ENCODE peak calls at places on chromosome 5, in seven cellular contexts. R, J, H, V, C, Z and D are unnamed samples.

GRCh38 chr5:43571237-43571636 is 14.4 kb upstream of the PAIP1 start:
- DNase-seq in V (no peak), R (no peak), H (no peak), J (no peak), C (no peak), Z (no peak), D (no peak)

GRCh38 chr5:172846677-172847076 is 12.6 kb downstream of the ERGIC1 start:
- DNase-seq in V (no peak), H (no peak), J (no peak), Z (no peak), C (no peak), R (no peak), D (no peak)

GRCh38 chr5:57442080-57442839 is 40.4 kb downstream of the ACTBL2 start:
- DNase-seq in R (no peak), V (peak), H (no peak), Z (peak), C (no peak), J (no peak), D (no peak)

GRCh38 chr5:117093653-117094052 is 519.0 kb upstream of the SEMA6A start:
- DNase-seq in H (no peak), V (no peak), Z (no peak), J (no peak), R (no peak), C (no peak), D (no peak)

GRCh38 chr5:23084815-23085214 is 231.7 kb upstream of the CDH12 start:
- DNase-seq in H (no peak), R (no peak), V (no peak), J (no peak), C (no peak), Z (no peak), D (no peak)

GRCh38 chr5:55415071-55415470 is 107.3 kb downstream of the MTREX start:
- DNase-seq in C (no peak), V (peak), J (no peak), R (no peak), H (no peak), Z (no peak), D (no peak)

GRCh38 chr5:134090482-134090881 is 24.0 kb upstream of the TCF7 start:
- DNase-seq in C (no peak), J (no peak), V (no peak), R (no peak), H (peak), Z (no peak), D (no peak)

GRCh38 chr5:153081385-153081784 is 409.1 kb upstream of the GRIA1 start:
- DNase-seq in V (peak), J (no peak), R (no peak), Z (peak), H (no peak), C (no peak), D (no peak)

GRCh38 chr5:59760798-59761348 is 132.7 kb downstream of the PDE4D start:
- DNase-seq in J (no peak), Z (peak), H (no peak), C (no peak), R (no peak), V (peak), D (no peak)

GRCh38 chr5:19608434-19608833 is 379.6 kb downstream of the CDH18 start:
- DNase-seq in Z (no peak), C (no peak), R (no peak), H (no peak), J (no peak), V (peak), D (no peak)
- TF ChIP-seq CTCF in Z (no peak), C (peak), R (no peak), H (no peak), J (no peak), V (peak), D (no peak)

GRCh38 chr5:3828761-3829160 is 233.1 kb downstream of the IRX1 start:
- DNase-seq in V (no peak), H (no peak), R (no peak), Z (no peak), J (no peak), C (no peak), D (no peak)
- TF ChIP-seq CTCF in V (no peak), H (no peak), R (no peak), Z (no peak), J (no peak), C (no peak), D (no peak)

GRCh38 chr5:119943148-119943547 is 313.8 kb downstream of the FAM170A start:
- DNase-seq in C (no peak), J (no peak), V (peak), H (no peak), Z (peak), R (no peak), D (no peak)

GRCh38 chr5:119949426-119949999 is 320.2 kb downstream of the FAM170A start:
- DNase-seq in C (no peak), R (no peak), Z (no peak), J (no peak), H (no peak), V (no peak), D (no peak)

GRCh38 chr5:119951330-119951934 is 322.1 kb downstream of the FAM170A start:
- DNase-seq in R (no peak), Z (no peak), V (no peak), J (no peak), H (no peak), C (no peak), D (no peak)

GRCh38 chr5:119945696-119946095 is 316.3 kb downstream of the FAM170A start:
- DNase-seq in C (no peak), R (no peak), J (no peak), H (no peak), Z (no peak), V (no peak), D (no peak)
- TF ChIP-seq CTCF in C (no peak), R (no peak), J (no peak), H (no peak), Z (no peak), V (no peak), D (no peak)

GRCh38 chr5:151060742-151061141 is 20.1 kb downstream of the TNIP1 start:
- DNase-seq in V (no peak), J (no peak), C (no peak), Z (no peak), H (no peak), R (no peak), D (no peak)

GRCh38 chr5:151055336-151055735 is 25.5 kb downstream of the TNIP1 start:
- DNase-seq in Z (no peak), V (no peak), J (no peak), R (no peak), C (no peak), H (no peak), D (no peak)

GRCh38 chr5:151056367-151057306 is 24.2 kb downstream of the TNIP1 start:
- DNase-seq in V (no peak), C (no peak), Z (no peak), J (no peak), H (no peak), R (no peak), D (no peak)

GRCh38 chr5:151058891-151059611 is 21.8 kb downstream of the TNIP1 start:
- DNase-seq in H (no peak), V (no peak), C (no peak), Z (no peak), R (no peak), J (no peak), D (no peak)

DNA sequence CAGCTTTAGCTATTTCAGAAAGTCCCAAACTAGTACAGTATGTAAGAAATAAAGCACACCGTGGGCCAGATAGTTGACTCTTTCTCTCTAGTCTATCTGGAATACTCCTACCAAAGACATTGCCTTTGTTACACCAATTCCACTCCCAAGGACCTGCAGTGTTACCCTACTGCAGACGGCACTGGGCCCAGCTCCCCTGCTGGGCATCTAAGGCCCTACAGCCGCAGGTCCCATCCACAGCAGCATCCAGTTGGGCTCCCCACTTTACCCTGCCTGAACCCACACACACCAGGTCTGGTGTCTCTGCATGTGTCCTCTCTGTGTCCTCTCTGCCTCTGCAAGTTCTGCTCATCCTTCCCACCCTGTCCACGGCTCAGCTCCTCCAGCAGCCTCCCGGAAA is 22.5 kb downstream of the TNIP1 start:
- DNase-seq in H (no peak), C (no peak), J (no peak), Z (no peak), R (no peak), V (no peak), D (no peak)
- TF ChIP-seq CTCF in H (no peak), C (no peak), J (no peak), Z (peak), R (no peak), V (peak), D (no peak)

DNA sequence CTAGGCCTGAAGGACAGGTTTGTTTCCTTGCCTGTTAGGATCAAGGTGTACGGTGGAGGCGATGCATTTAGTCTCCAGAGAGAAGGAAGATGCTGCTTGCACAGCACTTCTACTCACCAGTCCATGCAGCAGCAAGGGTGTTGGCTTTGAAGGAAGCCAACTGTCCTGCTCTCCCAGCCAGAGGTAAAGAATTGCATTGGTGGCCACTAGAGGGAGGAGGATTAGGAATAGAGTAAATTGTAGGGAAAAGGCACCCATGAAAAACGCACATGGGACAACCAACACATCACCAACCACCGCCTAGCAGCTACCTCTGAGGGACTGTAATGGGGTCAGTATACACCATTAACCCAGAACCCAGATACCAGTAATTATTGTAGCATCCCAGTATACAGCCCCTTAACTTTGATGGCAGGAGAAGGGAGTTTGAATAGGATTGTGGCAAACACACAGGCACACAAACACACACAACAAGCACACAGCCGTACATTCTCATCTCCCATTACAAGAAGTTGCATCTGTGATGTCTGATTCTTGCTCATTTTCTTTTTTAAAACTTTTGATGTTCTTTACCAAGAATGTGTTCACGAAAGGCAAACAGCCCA is 267.7 kb downstream of the ADAMTS6 start:
- DNase-seq in J (no peak), Z (peak), C (no peak), V (peak), R (no peak), H (no peak), D (no peak)
- TF ChIP-seq CTCF in J (peak), Z (peak), C (peak), V (peak), R (no peak), H (no peak), D (no peak)